ENCODE peak calls at places on chromosomes 6 and 20, in seven cellular contexts. O is A549, J is hepatocyte, L is mammary epithelial cell, I is HCT116, P is activated B cell treated with CpG ODN at 0.5 μM for 24 hours, V is ovary. T is an unnamed sample.

GRCh38 chr20:4672948-4673347 is 48.8 kb upstream of the PRND start:
- DNase-seq in V (no peak), P (no peak), O (no peak), J (no peak), L (no peak), I (no peak), T (no peak)

GRCh38 chr6:3260296-3260695 is 1.5 kb downstream of the PSMG4 start:
- DNase-seq in I (no peak), P (no peak), L (no peak), J (no peak), V (no peak), O (no peak), T (no peak)

GRCh38 chr6:95127266-95127665 is 450.1 kb upstream of the MANEA start:
- DNase-seq in O (no peak), V (no peak), J (no peak), I (no peak), P (no peak), L (no peak), T (no peak)

GRCh38 chr6:3233321-3233720 is 5.9 kb upstream of the TUBB2B start:
- DNase-seq in O (no peak), V (no peak), L (no peak), P (no peak), I (no peak), J (no peak), T (no peak)

GRCh38 chr6:140956567-140957306 is 1176.0 kb upstream of the GJE1 start:
- DNase-seq in V (no peak), O (no peak), P (no peak), L (no peak), J (no peak), I (no peak), T (no peak)

GRCh38 chr20:297925-298754 is 770 bp downstream of the ZCCHC3 start:
- DNase-seq in I (no peak), L (peak), P (peak), O (peak), V (peak), J (peak), T (peak)

GRCh38 chr6:6975395-6976111 is 132.2 kb upstream of the RREB1 start:
- DNase-seq in P (no peak), L (no peak), I (no peak), V (no peak), J (no peak), O (no peak), T (no peak)

GRCh38 chr20:45080867-45081616 is 19.9 kb downstream of the KCNS1 start:
- DNase-seq in O (peak), I (peak), L (no peak), P (no peak), J (no peak), V (no peak), T (no peak)

GRCh38 chr6:72712921-72713320 is 91.1 kb downstream of the KCNQ5 start:
- DNase-seq in J (no peak), I (no peak), O (no peak), P (no peak), L (no peak), V (no peak), T (no peak)

GRCh38 chr6:106370639-106371038 is 10.1 kb downstream of the CRYBG1 start:
- DNase-seq in I (peak), L (peak), V (no peak), O (no peak), J (no peak), P (no peak), T (no peak)

GRCh38 chr20:11103866-11104265 is 430.1 kb upstream of the JAG1 start:
- DNase-seq in P (no peak), L (peak), O (no peak), I (no peak), V (no peak), J (no peak), T (no peak)

GRCh38 chr6:218153-219018 is 73.9 kb upstream of the DUSP22 start:
- DNase-seq in P (peak), I (no peak), O (no peak), J (no peak), L (no peak), V (no peak), T (no peak)

GRCh38 chr6:47247227-47247797 is 62.4 kb downstream of the TNFRSF21 start:
- DNase-seq in O (no peak), V (no peak), P (no peak), J (no peak), L (no peak), I (no peak), T (no peak)

GRCh38 chr6:36545767-36546663 is 1.3 kb downstream of the STK38 start:
- DNase-seq in L (peak), P (no peak), V (peak), O (no peak), I (no peak), J (peak), T (no peak)

GRCh38 chr6:107965746-107966145 is 7.7 kb upstream of the SEC63 start:
- DNase-seq in P (no peak), J (no peak), L (peak), O (no peak), I (no peak), V (no peak), T (no peak)

GRCh38 chr6:157223021-157223430 is 100.3 kb downstream of the TMEM242 start:
- DNase-seq in V (no peak), O (no peak), I (no peak), L (no peak), J (no peak), P (peak), T (no peak)

GRCh38 chr6:35146453-35146852 is 5.3 kb upstream of the TCP11 start:
- DNase-seq in I (peak), V (no peak), J (peak), O (peak), L (peak), P (no peak), T (peak)

GRCh38 chr20:36666181-36666740 is 20.3 kb upstream of the SLA2 start:
- DNase-seq in V (no peak), L (no peak), I (no peak), J (no peak), P (no peak), O (peak), T (no peak)

GRCh38 chr6:43149260-43149659 is 21.8 kb upstream of the SRF start:
- DNase-seq in O (no peak), L (no peak), I (no peak), V (no peak), J (no peak), P (no peak), T (no peak)

GRCh38 chr20:40336034-40336433 is 353.0 kb downstream of the MAFB start:
- DNase-seq in O (no peak), L (no peak), P (no peak), I (no peak), J (no peak), V (no peak), T (no peak)

GRCh38 chr20:5180933-5181332 is 54.1 kb downstream of the CDS2 start:
- DNase-seq in O (no peak), L (no peak), I (no peak), V (no peak), J (no peak), P (no peak), T (no peak)

GRCh38 chr6:11012976-11013375 is 31.1 kb downstream of the ELOVL2 start:
- DNase-seq in V (no peak), I (no peak), O (no peak), J (no peak), L (no peak), P (no peak), T (no peak)

GRCh38 chr20:20363449-20364015 is 4.4 kb upstream of the INSM1 start:
- DNase-seq in V (no peak), I (no peak), P (no peak), O (no peak), J (no peak), L (no peak), T (peak)

GRCh38 chr6:46850781-46851180 is 57.6 kb downstream of the MEP1A start:
- DNase-seq in I (no peak), O (no peak), V (no peak), J (no peak), P (no peak), L (peak), T (no peak)

GRCh38 chr20:32454164-32455145 is 96.3 kb downstream of the ASXL1 start:
- DNase-seq in O (no peak), L (no peak), J (no peak), I (no peak), V (no peak), P (no peak), T (no peak)

GRCh38 chr20:5270608-5271007 is 46.1 kb downstream of the PROKR2 start:
- DNase-seq in P (no peak), J (no peak), I (no peak), O (no peak), V (no peak), L (no peak), T (no peak)

GRCh38 chr20:10505320-10506226 is 70.5 kb downstream of the SLX4IP start:
- DNase-seq in V (peak), P (no peak), J (peak), L (no peak), O (no peak), I (no peak), T (no peak)

GRCh38 chr6:73421534-73421933 is 26.9 kb downstream of the DDX43 start:
- DNase-seq in L (no peak), I (no peak), O (no peak), P (no peak), J (no peak), V (no peak), T (no peak)

GRCh38 chr20:58081842-58082241 is 146.6 kb downstream of the ANKRD60 start:
- DNase-seq in O (no peak), L (peak), I (no peak), J (no peak), V (no peak), P (no peak), T (no peak)

GRCh38 chr6:40997256-40997957 is 41.6 kb downstream of the UNC5CL start:
- DNase-seq in L (peak), O (peak), J (peak), I (peak), P (no peak), V (peak), T (peak)

DNA sequence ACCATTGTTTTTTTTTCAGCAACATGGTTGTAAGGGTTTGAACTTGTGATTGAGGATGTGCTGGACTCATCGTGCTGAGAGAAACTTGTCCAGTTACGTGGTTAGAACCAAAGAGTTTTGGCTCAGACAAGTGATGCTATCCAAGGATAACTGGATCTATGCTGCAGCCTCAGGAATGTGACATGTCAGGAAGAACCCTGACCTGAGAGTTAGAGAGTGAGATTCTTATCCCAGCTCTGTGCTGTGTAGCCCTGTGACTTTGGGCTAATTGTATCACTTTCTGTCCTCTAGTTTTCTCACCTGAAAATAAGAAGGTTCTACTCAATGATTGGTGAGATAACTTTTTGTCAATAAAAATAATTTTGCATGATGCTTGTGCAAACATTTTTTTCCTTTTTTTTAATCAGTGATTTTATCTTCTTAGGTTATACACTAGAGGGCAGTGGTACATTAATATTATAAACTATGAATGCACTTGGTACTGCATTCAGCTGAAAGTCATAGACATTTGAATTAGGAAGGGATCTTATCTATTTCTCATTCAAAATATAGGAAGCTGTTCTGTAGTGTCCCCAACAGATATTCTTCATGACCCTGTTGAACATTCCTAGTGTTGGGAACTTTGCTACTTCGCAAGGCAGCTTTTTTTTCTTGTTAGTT is 141.1 kb downstream of the RNF144B start:
- DNase-seq in P (no peak), J (peak), V (no peak), I (no peak), O (no peak), L (no peak), T (no peak)
- TF ChIP-seq CTCF in P (no peak), J (peak), V (no peak), I (peak), O (peak), L (peak), T (peak)

GRCh38 chr20:47678130-47678453 is 107.2 kb downstream of the SULF2 start:
- DNase-seq in P (no peak), L (no peak), J (no peak), O (no peak), I (no peak), V (no peak), T (no peak)
- TF ChIP-seq CTCF in P (no peak), L (no peak), J (no peak), O (no peak), I (no peak), V (peak), T (no peak)

DNA sequence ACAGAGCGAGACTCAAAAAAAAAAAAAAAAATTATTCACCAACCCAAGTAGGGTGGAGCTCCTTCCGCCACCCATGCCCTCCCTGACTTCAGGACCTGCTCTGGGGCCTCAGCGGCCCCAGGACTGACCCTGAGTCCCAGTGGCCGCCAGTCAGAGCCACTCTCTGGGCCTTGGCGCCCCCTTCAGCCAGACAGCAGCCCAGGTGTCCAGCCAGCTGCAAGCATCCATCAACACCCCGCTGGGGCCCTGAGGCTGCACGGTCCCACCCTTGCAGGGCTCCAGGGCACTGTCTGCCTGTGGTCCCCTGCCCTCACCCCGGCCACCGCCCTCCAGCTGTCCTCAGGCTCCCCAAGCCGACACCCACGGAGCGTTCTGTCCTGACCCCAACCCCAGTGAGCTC is 11.4 kb upstream of the KCNQ2 start:
- DNase-seq in O (no peak), V (no peak), I (no peak), P (no peak), J (no peak), L (no peak), T (no peak)
- TF ChIP-seq CTCF in O (no peak), V (no peak), I (peak), P (no peak), J (no peak), L (no peak), T (no peak)

GRCh38 chr20:43899274-43899878 is 15.3 kb upstream of the TOX2 start:
- DNase-seq in P (no peak), J (no peak), O (no peak), V (no peak), I (no peak), L (no peak), T (no peak)

GRCh38 chr20:43900062-43900461 is 14.6 kb upstream of the TOX2 start:
- DNase-seq in L (no peak), J (no peak), V (no peak), O (no peak), I (no peak), P (no peak), T (no peak)

GRCh38 chr20:43904195-43904594 is 10.5 kb upstream of the TOX2 start:
- DNase-seq in P (no peak), I (no peak), O (no peak), J (peak), L (no peak), V (no peak), T (no peak)

GRCh38 chr20:43900496-43900895 is 14.2 kb upstream of the TOX2 start:
- DNase-seq in O (no peak), J (no peak), L (no peak), V (no peak), I (no peak), P (no peak), T (no peak)

DNA sequence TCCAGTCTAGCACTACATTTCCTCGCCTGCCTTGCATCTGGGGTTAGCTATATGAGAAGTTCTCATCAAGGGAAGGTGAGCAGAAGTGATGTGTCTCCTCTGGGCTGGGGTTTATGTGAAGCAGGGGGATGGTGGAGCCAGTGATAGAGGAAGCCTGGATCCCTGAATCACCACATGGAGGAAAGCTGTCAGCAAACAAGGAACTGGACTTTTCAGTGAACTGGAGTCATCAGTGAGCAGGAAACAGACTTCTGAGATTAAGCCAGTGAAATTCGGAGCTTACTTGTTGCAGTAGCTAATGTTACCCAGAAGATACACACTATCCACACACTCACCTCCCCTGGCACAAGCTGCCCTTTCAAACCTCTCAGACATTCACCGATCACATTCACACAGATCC is 13.4 kb upstream of the TOX2 start:
- DNase-seq in O (peak), I (no peak), J (no peak), V (no peak), L (peak), P (no peak), T (no peak)
- TF ChIP-seq CTCF in O (no peak), I (no peak), J (no peak), V (no peak), L (no peak), P (no peak), T (no peak)

DNA sequence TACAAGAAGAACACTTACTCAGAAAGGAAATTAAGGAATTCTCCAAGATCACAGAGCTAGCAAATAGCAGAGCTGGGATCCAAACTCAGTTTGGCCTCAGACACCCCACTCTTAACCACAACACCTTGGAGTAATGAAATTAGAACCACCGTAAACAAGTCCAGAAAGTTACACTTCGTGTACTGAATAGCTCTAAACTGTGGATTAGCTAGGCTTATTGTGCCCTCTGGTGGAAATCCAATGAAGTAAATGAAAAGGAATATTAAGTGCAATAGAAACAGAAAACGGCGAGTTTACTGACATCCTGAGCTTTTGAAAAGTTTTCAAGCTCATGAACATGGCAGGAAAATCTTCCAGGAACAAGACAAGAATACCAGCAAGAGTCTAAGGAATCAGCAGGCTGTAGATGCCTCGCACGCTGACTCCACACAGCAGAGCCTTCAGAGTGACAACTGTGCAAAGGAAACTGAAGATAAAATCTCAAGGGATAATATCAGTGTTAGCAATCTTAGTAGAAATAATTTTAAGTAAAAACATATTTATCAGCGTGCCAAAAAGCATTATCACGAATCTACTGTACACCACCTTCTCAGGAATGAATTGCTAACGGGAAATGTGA is 34.6 kb downstream of the FBXO5 start:
- DNase-seq in V (no peak), L (peak), I (peak), P (no peak), J (peak), O (peak), T (no peak)
- TF ChIP-seq CTCF in V (peak), L (peak), I (peak), P (peak), J (peak), O (peak), T (peak)

GRCh38 chr6:5671604-5672559 is 334.8 kb downstream of the NRN1 start:
- DNase-seq in O (peak), P (no peak), J (peak), I (no peak), V (no peak), L (no peak), T (no peak)
- TF ChIP-seq CTCF in O (no peak), P (no peak), J (no peak), I (no peak), V (no peak), L (no peak), T (no peak)

GRCh38 chr6:133631421-133631820 is 257.5 kb upstream of the TCF21 start:
- DNase-seq in J (no peak), P (no peak), I (no peak), V (no peak), L (no peak), O (peak), T (no peak)
- TF ChIP-seq CTCF in J (peak), P (no peak), I (no peak), V (no peak), L (no peak), O (no peak), T (no peak)

GRCh38 chr20:48010623-48011022 is 225.3 kb upstream of the SULF2 start:
- DNase-seq in I (no peak), J (no peak), O (no peak), V (no peak), P (no peak), L (no peak), T (no peak)

GRCh38 chr20:48008850-48009535 is 223.7 kb upstream of the SULF2 start:
- DNase-seq in V (no peak), J (no peak), L (no peak), P (no peak), I (no peak), O (no peak), T (no peak)

GRCh38 chr20:48011025-48011424 is 225.7 kb upstream of the SULF2 start:
- DNase-seq in V (no peak), L (no peak), P (no peak), I (no peak), J (no peak), O (no peak), T (no peak)

GRCh38 chr20:48015136-48015925 is 230.1 kb upstream of the SULF2 start:
- DNase-seq in L (no peak), J (no peak), V (no peak), O (no peak), P (no peak), I (no peak), T (no peak)

DNA sequence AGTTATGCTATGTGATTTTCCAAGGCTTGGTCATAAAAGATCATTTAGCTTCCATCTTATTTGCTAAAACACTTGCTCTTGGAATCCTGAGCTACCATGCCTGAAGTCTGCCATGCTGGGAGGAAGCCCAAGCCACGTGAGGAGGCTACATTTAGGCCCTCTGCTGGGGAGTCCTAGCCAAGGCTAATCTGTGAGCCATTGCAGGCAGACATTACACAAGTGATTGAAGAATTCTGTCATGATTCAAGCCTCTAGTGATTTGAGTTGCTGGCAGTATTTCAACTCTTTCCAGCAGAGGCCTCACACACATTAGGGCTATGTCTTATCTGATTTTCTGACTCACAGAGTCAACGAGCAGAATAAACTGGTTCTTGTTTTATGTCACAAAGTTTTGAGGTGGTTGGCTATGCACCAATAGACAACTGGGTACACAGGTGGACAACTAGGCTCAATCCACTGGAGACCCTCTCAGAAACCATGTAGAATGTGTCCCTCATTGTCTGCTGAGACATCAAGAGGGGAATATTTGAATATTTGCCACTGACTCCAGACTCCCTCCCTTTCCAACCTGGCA is 227.2 kb upstream of the SULF2 start:
- DNase-seq in P (no peak), J (peak), L (peak), O (peak), I (no peak), V (no peak), T (no peak)
- TF ChIP-seq CTCF in P (no peak), J (peak), L (peak), O (no peak), I (peak), V (no peak), T (no peak)